ENCODE peak calls at places on chromosomes 12 and 14, in nine cellular contexts. D is dorsolateral prefrontal cortex, I is progenitor cell of endocrine pancreas, S is nephron progenitor cell, O is colonic mucosa, V is osteocyte, F is psoas muscle, K is AG09309, T is GM06990. X is an unnamed sample.

GRCh38 chr14:101813171-101813759 is 51.8 kb downstream of the PPP2R5C start:
- DNase-seq in V (no peak), F (peak), I (no peak), T (no peak), O (peak), D (no peak), K (no peak), S (no peak), X (no peak)

GRCh38 chr14:33230016-33230415 is 291.3 kb downstream of the NPAS3 start:
- DNase-seq in V (no peak), S (no peak), I (no peak), F (no peak), D (no peak), O (no peak), K (no peak), T (no peak), X (no peak)

GRCh38 chr12:95605875-95606274 is 54.6 kb upstream of the USP44 start:
- DNase-seq in I (no peak), V (no peak), S (no peak), D (no peak), T (no peak), K (no peak), O (no peak), F (no peak), X (no peak)

GRCh38 chr14:59583755-59584154 is 7.1 kb upstream of the CCDC175 start:
- DNase-seq in F (no peak), K (peak), I (no peak), D (no peak), O (no peak), V (no peak), S (no peak), T (no peak), X (no peak)

GRCh38 chr12:95620171-95620570 is 68.9 kb upstream of the USP44 start:
- DNase-seq in O (no peak), V (no peak), S (no peak), I (no peak), D (no peak), T (no peak), F (no peak), K (no peak), X (no peak)

GRCh38 chr12:75714462-75715322 is 203.3 kb upstream of the KRR1 start:
- DNase-seq in T (no peak), F (no peak), D (no peak), K (no peak), S (no peak), I (no peak), O (no peak), V (no peak), X (no peak)

GRCh38 chr12:58529114-58529665 is 391.1 kb downstream of the LRIG3 start:
- DNase-seq in S (no peak), D (no peak), T (no peak), F (no peak), O (no peak), K (peak), I (no peak), V (no peak), X (no peak)

GRCh38 chr12:108063192-108063591 is 65.9 kb upstream of the WSCD2 start:
- DNase-seq in I (no peak), K (no peak), T (no peak), V (no peak), F (no peak), S (no peak), O (no peak), D (no peak), X (no peak)

GRCh38 chr14:65431951-65432350 is 19.4 kb downstream of the FUT8 start:
- DNase-seq in O (no peak), D (no peak), K (no peak), I (no peak), V (no peak), S (no peak), F (no peak), T (no peak), X (no peak)

GRCh38 chr12:21577516-21577915 is 27.1 kb downstream of the GYS2 start:
- DNase-seq in I (no peak), V (no peak), O (no peak), T (no peak), K (no peak), D (no peak), F (no peak), S (no peak), X (no peak)

GRCh38 chr14:61965030-61965745 is 203.0 kb downstream of the SNAPC1 start:
- DNase-seq in K (peak), O (no peak), I (no peak), F (no peak), D (no peak), T (no peak), V (no peak), S (no peak), X (peak)

GRCh38 chr14:95341115-95341514 is 21.4 kb upstream of the CLMN start:
- DNase-seq in V (no peak), I (no peak), D (no peak), K (no peak), F (no peak), S (no peak), T (no peak), O (no peak), X (no peak)

GRCh38 chr12:4545195-4545594 is 6.5 kb downstream of the RAD51AP1 start:
- DNase-seq in T (no peak), V (no peak), K (no peak), D (no peak), F (no peak), I (no peak), O (no peak), S (no peak), X (no peak)

GRCh38 chr12:102021540-102022246 is 40.1 kb downstream of the WASHC3 start:
- DNase-seq in O (no peak), V (no peak), I (no peak), K (no peak), D (no peak), S (no peak), F (no peak), T (no peak), X (no peak)

GRCh38 chr12:75759842-75760260 is 248.4 kb upstream of the KRR1 start:
- DNase-seq in D (no peak), S (no peak), O (no peak), T (peak), I (no peak), K (peak), V (no peak), F (no peak), X (no peak)

GRCh38 chr12:64147011-64147671 is 75.0 kb downstream of the KICS2 start:
- DNase-seq in O (no peak), S (peak), D (no peak), V (no peak), I (no peak), F (no peak), K (no peak), T (no peak), X (no peak)

GRCh38 chr12:78887008-78887407 is 22.4 kb downstream of the SYT1 start:
- DNase-seq in K (peak), I (no peak), D (no peak), T (no peak), V (no peak), S (no peak), O (no peak), F (no peak), X (peak)

GRCh38 chr14:50717826-50718225 is 49.7 kb upstream of the SAV1 start:
- DNase-seq in T (no peak), V (no peak), I (no peak), K (no peak), D (no peak), S (no peak), O (no peak), F (no peak), X (no peak)

GRCh38 chr12:57208946-57209282 is 7.7 kb upstream of the NXPH4 start:
- DNase-seq in F (no peak), T (no peak), O (no peak), D (peak), K (no peak), V (no peak), S (no peak), I (no peak), X (no peak)

GRCh38 chr14:23252006-23252405 is 14.3 kb downstream of the RNF212B start:
- DNase-seq in F (no peak), T (no peak), K (no peak), S (no peak), D (no peak), O (no peak), V (no peak), I (no peak), X (no peak)

GRCh38 chr14:24070285-24071143 is 848 bp upstream of the CPNE6 start:
- DNase-seq in O (no peak), F (no peak), I (no peak), D (no peak), T (no peak), K (no peak), S (no peak), V (no peak), X (no peak)

GRCh38 chr14:103078420-103078749 is 5.6 kb upstream of the LBHD2 start:
- DNase-seq in O (peak), T (no peak), I (no peak), K (peak), F (peak), D (peak), S (peak), V (peak), X (peak)

GRCh38 chr12:80260269-80260668 is 160.9 kb downstream of the OTOGL start:
- DNase-seq in T (no peak), F (no peak), D (no peak), O (no peak), K (no peak), V (no peak), S (no peak), I (no peak), X (no peak)

GRCh38 chr14:95530461-95531170 is 4.2 kb upstream of the GLRX5 start:
- DNase-seq in D (no peak), K (no peak), T (no peak), F (no peak), V (no peak), S (no peak), O (no peak), I (no peak), X (no peak)

GRCh38 chr12:116201908-116202307 is 75.6 kb downstream of the MED13L start:
- DNase-seq in O (no peak), V (no peak), D (no peak), S (no peak), T (no peak), F (no peak), I (no peak), K (no peak), X (no peak)

GRCh38 chr12:48933664-48934311 is 8.5 kb upstream of the FKBP11 start:
- DNase-seq in I (no peak), K (no peak), V (no peak), S (no peak), D (no peak), F (no peak), T (no peak), O (no peak), X (no peak)

GRCh38 chr12:89542912-89543592 is 17.2 kb upstream of the POC1B start:
- DNase-seq in I (peak), F (peak), T (no peak), K (peak), S (peak), D (no peak), O (peak), V (no peak), X (peak)

GRCh38 chr14:89041245-89041585 is 216.8 kb downstream of the TTC8 start:
- DNase-seq in K (no peak), O (peak), T (no peak), I (no peak), V (no peak), F (peak), D (no peak), S (no peak), X (no peak)

GRCh38 chr14:40362856-40363255 is 930.6 kb upstream of the FBXO33 start:
- DNase-seq in T (no peak), F (no peak), S (no peak), V (no peak), O (no peak), D (no peak), K (no peak), I (no peak), X (no peak)
- TF ChIP-seq CTCF in T (no peak), F (no peak), S (no peak), V (no peak), O (no peak), D (no peak), K (no peak), I (no peak), X (no peak)

GRCh38 chr12:15208871-15209656 is 12.2 kb downstream of the RERG start:
- DNase-seq in V (no peak), K (no peak), F (no peak), S (no peak), D (no peak), T (no peak), O (no peak), I (no peak), X (no peak)

GRCh38 chr12:15209782-15210181 is 11.4 kb downstream of the RERG start:
- DNase-seq in T (no peak), O (no peak), S (no peak), V (no peak), K (peak), I (no peak), D (no peak), F (no peak), X (no peak)

GRCh38 chr12:15206338-15206737 is 14.9 kb downstream of the RERG start:
- DNase-seq in T (no peak), D (no peak), I (no peak), V (no peak), S (no peak), F (no peak), K (no peak), O (no peak), X (no peak)

GRCh38 chr12:15206831-15207394 is 14.3 kb downstream of the RERG start:
- DNase-seq in K (no peak), I (no peak), F (no peak), V (no peak), T (no peak), O (no peak), S (no peak), D (no peak), X (no peak)

GRCh38 chr12:15208140-15208539 is 13.1 kb downstream of the RERG start:
- DNase-seq in F (no peak), O (no peak), K (no peak), D (no peak), V (no peak), I (no peak), S (no peak), T (no peak), X (no peak)
- TF ChIP-seq CTCF in F (peak), O (no peak), K (no peak), D (no peak), V (peak), I (peak), S (peak), T (no peak), X (no peak)

GRCh38 chr12:24172031-24172772 is 222.7 kb upstream of the SOX5 start:
- DNase-seq in V (no peak), T (peak), I (no peak), K (no peak), F (peak), D (no peak), S (no peak), O (no peak), X (no peak)
- TF ChIP-seq CTCF in V (no peak), T (no peak), I (no peak), K (no peak), F (no peak), D (no peak), S (no peak), O (no peak), X (no peak)

GRCh38 chr12:105319691-105320209 is 10.7 kb upstream of the C12orf75 start:
- DNase-seq in S (no peak), T (no peak), I (no peak), O (no peak), F (no peak), K (no peak), D (no peak), V (no peak), X (no peak)
- TF ChIP-seq CTCF in S (no peak), T (no peak), I (no peak), O (no peak), F (no peak), K (peak), D (no peak), V (no peak), X (no peak)

DNA sequence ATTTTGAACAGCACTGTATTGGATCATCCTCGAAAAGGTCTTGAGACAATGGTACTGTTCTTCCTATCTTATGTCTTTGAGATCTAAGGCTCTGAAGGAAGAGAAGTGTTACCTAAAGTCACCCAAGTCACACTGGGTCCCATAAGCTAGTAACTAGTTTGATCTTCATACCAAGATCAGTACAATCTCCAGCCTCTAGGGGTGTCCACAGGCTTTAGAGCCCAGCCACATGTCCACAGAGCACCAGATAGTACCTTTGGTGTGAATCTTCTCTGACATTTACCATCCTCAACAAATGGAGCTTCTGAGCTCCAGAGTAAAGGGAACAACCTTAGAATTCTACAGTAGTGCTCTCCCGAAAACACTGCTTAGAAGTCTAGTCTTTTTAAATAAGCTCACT is 78.7 kb downstream of the KSR2 start:
- DNase-seq in T (no peak), D (no peak), O (no peak), F (no peak), S (no peak), V (no peak), K (no peak), I (no peak), X (no peak)
- TF ChIP-seq CTCF in T (peak), D (no peak), O (no peak), F (no peak), S (no peak), V (no peak), K (peak), I (peak), X (no peak)